ENCODE peak calls at places on chromosomes 5 and 9, in ten cellular contexts. C is ACHN; A is activated CD4-positive, alpha-beta T cell treated with anti-CD3 and anti-CD28 coated beads for 4 hours; P is WTC11; G is pons; J is effector memory CD8-positive, alpha-beta T cell; T is mucosa of descending colon; O is tibial nerve; B is stimulated activated CD4-positive, alpha-beta T cell treated with anti-CD3 and anti-CD28 coated beads, Interleukin-2, amount 100 ng/mL, for 48 hours; U is M059J. S is an unnamed sample.

GRCh38 chr9:122370869-122371467 is at the start of gene PTGS1:
- DNase-seq in C (no peak), A (no peak), P (peak), G (no peak), J (no peak), T (peak), O (no peak), B (no peak), U (peak), S (no peak)

GRCh38 chr5:76406014-76406413 is 2.9 kb downstream of the IQGAP2 start:
- DNase-seq in C (no peak), A (no peak), P (no peak), G (no peak), J (no peak), T (no peak), O (no peak), B (no peak), U (no peak), S (no peak)

GRCh38 chr5:32794086-32794485 is 83.0 kb downstream of the NPR3 start:
- DNase-seq in C (no peak), A (no peak), P (no peak), G (no peak), J (no peak), T (no peak), O (no peak), B (no peak), U (peak), S (no peak)

GRCh38 chr5:56175465-56175864 is 57.7 kb downstream of the ANKRD55 start:
- DNase-seq in C (no peak), A (no peak), P (no peak), G (no peak), J (no peak), T (no peak), O (peak), B (no peak), U (peak), S (no peak)

GRCh38 chr9:138050472-138051330 is 173.1 kb downstream of the CACNA1B start:
- DNase-seq in C (no peak), A (no peak), P (no peak), G (no peak), J (no peak), T (no peak), O (no peak), B (no peak), U (no peak), S (no peak)

GRCh38 chr9:131986576-131986975 is 93.1 kb downstream of the MED27 start:
- DNase-seq in C (no peak), A (no peak), P (no peak), G (no peak), J (no peak), T (no peak), O (no peak), B (no peak), U (peak), S (no peak)

GRCh38 chr5:180193749-180194375 is 15.1 kb downstream of the RASGEF1C start:
- DNase-seq in C (no peak), A (no peak), P (no peak), G (no peak), J (no peak), T (no peak), O (no peak), B (no peak), U (no peak), S (no peak)

GRCh38 chr9:89750117-89750551 is 145.3 kb downstream of the GADD45G start:
- DNase-seq in C (no peak), A (no peak), P (no peak), G (peak), J (no peak), T (no peak), O (no peak), B (no peak), U (no peak), S (no peak)

GRCh38 chr5:102737161-102737560 is 17.9 kb upstream of the PAM start:
- DNase-seq in C (no peak), A (no peak), P (no peak), G (no peak), J (no peak), T (no peak), O (no peak), B (no peak), U (no peak), S (no peak)

GRCh38 chr5:149151717-149152116 is 10.4 kb downstream of the ABLIM3 start:
- DNase-seq in C (peak), A (no peak), P (no peak), G (no peak), J (no peak), T (no peak), O (no peak), B (no peak), U (peak), S (no peak)

GRCh38 chr9:21137020-21137419 is 4.6 kb downstream of the IFNW1 start:
- DNase-seq in C (no peak), A (no peak), P (no peak), G (no peak), J (no peak), T (no peak), O (no peak), B (no peak), U (no peak), S (no peak)

GRCh38 chr9:68705636-68706578 is 867 bp downstream of the PIP5K1B start:
- DNase-seq in C (peak), A (no peak), P (peak), G (no peak), J (no peak), T (peak), O (no peak), B (no peak), U (peak), S (no peak)

GRCh38 chr5:122300374-122300773 is 11.7 kb upstream of the SNCAIP start:
- DNase-seq in C (no peak), A (no peak), P (no peak), G (no peak), J (no peak), T (no peak), O (no peak), B (no peak), U (no peak), S (no peak)

GRCh38 chr5:169706758-169707450 is 69.8 kb downstream of the DOCK2 start:
- DNase-seq in C (peak), A (no peak), P (no peak), G (no peak), J (no peak), T (no peak), O (no peak), B (no peak), U (peak), S (no peak)

GRCh38 chr9:75210215-75210614 is 121.9 kb downstream of the OSTF1 start:
- DNase-seq in C (no peak), A (no peak), P (no peak), G (no peak), J (no peak), T (no peak), O (no peak), B (no peak), U (no peak), S (no peak)

GRCh38 chr5:16902846-16903245 is 33.2 kb downstream of the MYO10 start:
- DNase-seq in C (no peak), A (no peak), P (no peak), G (no peak), J (no peak), T (no peak), O (no peak), B (no peak), U (peak), S (no peak)

GRCh38 chr5:95915999-95916686 is 45.5 kb downstream of the ELL2 start:
- DNase-seq in C (no peak), A (no peak), P (no peak), G (peak), J (no peak), T (no peak), O (no peak), B (no peak), U (no peak), S (no peak)

GRCh38 chr5:65828507-65828906 is 97.9 kb upstream of the ERBIN start:
- DNase-seq in C (no peak), A (no peak), P (no peak), G (no peak), J (no peak), T (no peak), O (no peak), B (no peak), U (no peak), S (no peak)

GRCh38 chr9:113577525-113578261 is 114.2 kb downstream of the RGS3 start:
- DNase-seq in C (peak), A (no peak), P (no peak), G (no peak), J (no peak), T (no peak), O (no peak), B (no peak), U (peak), S (no peak)